ENCODE peak calls at places on chromosomes 2 and 18, in six cellular contexts. I is fibroblast of lung, L is Karpas-422, P is cardiac muscle cell, C is T-cell, N is psoas muscle. U is an unnamed sample.

GRCh38 chr18:63774511-63774910 is 707 bp upstream of the SERPINB7 start:
- DNase-seq in I (no peak), L (no peak), C (no peak), P (no peak), N (no peak), U (no peak)

GRCh38 chr18:34548973-34549294 is 161.2 kb upstream of the DTNA start:
- DNase-seq in L (no peak), I (no peak), C (no peak), P (no peak), N (no peak), U (no peak)

GRCh38 chr2:232292395-232293154 is 86.0 kb upstream of the ALPP start:
- DNase-seq in I (peak; percentile 54), L (peak; percentile 83), P (peak; percentile 82), N (no peak), C (peak; percentile 17), U (peak; percentile 17)

GRCh38 chr18:74436158-74436755 is 20.9 kb downstream of the DIPK1C start:
- DNase-seq in L (no peak), N (peak; percentile 63), I (no peak), C (no peak), P (no peak), U (no peak)

GRCh38 chr2:105872142-105872728 is 127.5 kb downstream of the NCK2 start:
- DNase-seq in C (no peak), P (no peak), I (no peak), L (no peak), N (no peak), U (no peak)

GRCh38 chr2:109438146-109438545 is 175.6 kb downstream of the SEPTIN10 start:
- DNase-seq in N (no peak), L (no peak), P (no peak), C (no peak), I (no peak), U (no peak)

GRCh38 chr2:173734686-173735308 is 230.4 kb downstream of the SP3 start:
- DNase-seq in I (peak; percentile 73), C (no peak), P (no peak), N (no peak), L (no peak), U (no peak)

GRCh38 chr2:217899231-217900009 is 103.4 kb downstream of the TNS1 start:
- DNase-seq in I (peak; percentile 84), C (no peak), P (peak; percentile 60), L (peak; percentile 78), N (peak; percentile 90), U (no peak)

GRCh38 chr2:120486946-120487345 is 141.0 kb downstream of the INHBB start:
- DNase-seq in L (no peak), P (no peak), C (no peak), I (no peak), N (peak; percentile 49), U (no peak)

GRCh38 chr2:134290363-134290762 is 36.5 kb downstream of the MGAT5 start:
- DNase-seq in N (no peak), P (no peak), I (no peak), L (peak; percentile 72), C (no peak), U (no peak)

GRCh38 chr2:119202610-119203351 is 20.9 kb upstream of the STEAP3 start:
- DNase-seq in L (peak; percentile 65), I (no peak), P (no peak), N (no peak), C (no peak), U (no peak)

GRCh38 chr2:36356199-36356989 is 816 bp downstream of the CRIM1 start:
- DNase-seq in L (no peak), I (no peak), C (no peak), N (peak; percentile 76), P (peak; percentile 78), U (no peak)

GRCh38 chr2:126756125-126756524 is 100.2 kb downstream of the GYPC start:
- DNase-seq in P (no peak), C (no peak), I (no peak), L (no peak), N (no peak), U (no peak)

GRCh38 chr2:241291977-241292376 is 23.5 kb downstream of the HDLBP start:
- DNase-seq in I (no peak), L (no peak), C (no peak), N (no peak), P (no peak), U (no peak)

GRCh38 chr18:24600076-24600654 is 139.7 kb downstream of the HRH4 start:
- DNase-seq in N (no peak), P (peak; percentile 80), C (no peak), I (peak; percentile 78), L (peak; percentile 74), U (peak; percentile 60)

GRCh38 chr2:165056585-165056984 is 101.3 kb upstream of the SLC38A11 start:
- DNase-seq in N (no peak), I (no peak), L (no peak), P (no peak), C (no peak), U (no peak)

GRCh38 chr2:107068069-107068468 is 182.1 kb upstream of the ST6GAL2 start:
- DNase-seq in P (no peak), I (no peak), N (no peak), L (no peak), C (no peak), U (no peak)

GRCh38 chr2:240642806-240643092 is 17.5 kb downstream of the GPR35 start:
- DNase-seq in N (no peak), I (no peak), P (no peak), C (no peak), L (no peak), U (no peak)

GRCh38 chr2:223580951-223581350 is 21.2 kb downstream of the SCG2 start:
- DNase-seq in P (peak; percentile 32), L (no peak), I (peak; percentile 76), C (no peak), N (no peak), U (peak; percentile 26)

GRCh38 chr2:217992061-217992460 is 10.7 kb downstream of the TNS1 start:
- DNase-seq in P (no peak), L (no peak), I (no peak), N (no peak), C (no peak), U (no peak)

U was measured in NCI-H1694 treated with DMSO at 0.1 percent for 48 hours.